ENCODE peak calls at places on chromosomes 12 and 14, in nine cellular contexts. G is dermis microvascular lymphatic vessel endothelial cell; H is GM10248; F is T-helper 2 cell; P is ovary; D is amniotic stem cell; Q is OCI-LY7; O is left colon; L is stimulated activated CD8-positive, alpha-beta memory T cell treated with anti-CD3 and anti-CD28 coated beads, Interleukin-15, amount 100 ng/mL, for 24 hours. R is an unnamed sample.

GRCh38 chr14:63287661-63288483 is 30.9 kb downstream of the GPHB5 start:
- DNase-seq in G (no peak), H (no peak), F (no peak), P (no peak), D (no peak), Q (no peak), O (no peak), L (no peak), R (peak)

GRCh38 chr14:59363545-59364226 is 101.5 kb downstream of the GPR135 start:
- DNase-seq in G (no peak), H (no peak), F (no peak), P (no peak), D (no peak), Q (no peak), O (no peak), L (no peak), R (peak)

GRCh38 chr12:66964629-66965028 is 285.8 kb upstream of the GRIP1 start:
- DNase-seq in G (no peak), H (no peak), F (peak), P (no peak), D (no peak), Q (no peak), O (no peak), L (no peak), R (no peak)

GRCh38 chr12:51147309-51147708 is 25.6 kb downstream of the TFCP2 start:
- DNase-seq in G (no peak), H (no peak), F (no peak), P (no peak), D (no peak), Q (no peak), O (no peak), L (no peak), R (no peak)

GRCh38 chr14:25121342-25122129 is 71.6 kb upstream of the STXBP6 start:
- DNase-seq in G (no peak), H (no peak), F (no peak), P (no peak), D (peak), Q (no peak), O (no peak), L (no peak), R (peak)

GRCh38 chr12:124475295-124476010 is 92.0 kb downstream of the NCOR2 start:
- DNase-seq in G (no peak), H (no peak), F (no peak), P (no peak), D (no peak), Q (no peak), O (no peak), L (no peak), R (no peak)

GRCh38 chr12:51941011-51941561 is 10.4 kb upstream of the ACVR1B start:
- DNase-seq in G (no peak), H (no peak), F (no peak), P (no peak), D (peak), Q (no peak), O (no peak), L (no peak), R (peak)

GRCh38 chr12:51773145-51773869 is 75.2 kb downstream of the FIGNL2 start:
- DNase-seq in G (peak), H (no peak), F (no peak), P (no peak), D (peak), Q (no peak), O (no peak), L (no peak), R (peak)

GRCh38 chr14:35754671-35755070 is 54.4 kb downstream of the RALGAPA1 start:
- DNase-seq in G (no peak), H (no peak), F (no peak), P (no peak), D (no peak), Q (no peak), O (no peak), L (no peak), R (no peak)

GRCh38 chr12:94208433-94208921 is 60.1 kb downstream of the PLXNC1 start:
- DNase-seq in G (no peak), H (peak), F (peak), P (peak), D (no peak), Q (peak), O (no peak), L (peak), R (no peak)

GRCh38 chr12:31749024-31749704 is 20.3 kb upstream of the AMN1 start:
- DNase-seq in G (peak), H (peak), F (peak), P (no peak), D (peak), Q (peak), O (peak), L (no peak), R (peak)

GRCh38 chr14:49879683-49880204 is 13.1 kb upstream of the ARF6 start:
- DNase-seq in G (peak), H (peak), F (peak), P (no peak), D (no peak), Q (peak), O (peak), L (no peak), R (peak)

GRCh38 chr14:67582061-67582460 is 18.0 kb downstream of the PIGH start:
- DNase-seq in G (no peak), H (no peak), F (no peak), P (no peak), D (no peak), Q (no peak), O (no peak), L (no peak), R (no peak)

GRCh38 chr12:54329756-54330155 is 4.8 kb downstream of the COPZ1 start:
- DNase-seq in G (no peak), H (no peak), F (no peak), P (no peak), D (no peak), Q (no peak), O (no peak), L (no peak), R (no peak)

GRCh38 chr12:6869049-6870021 is 2.0 kb downstream of the TPI1 start:
- DNase-seq in G (peak), H (peak), F (peak), P (peak), D (peak), Q (peak), O (peak), L (peak), R (peak)

GRCh38 chr12:4107436-4107878 is 166.1 kb upstream of the CCND2 start:
- DNase-seq in G (peak), H (peak), F (peak), P (no peak), D (peak), Q (peak), O (peak), L (no peak), R (peak)

GRCh38 chr12:1880876-1881275 is 37.6 kb downstream of the CACNA2D4 start:
- DNase-seq in G (no peak), H (no peak), F (no peak), P (no peak), D (no peak), Q (no peak), O (no peak), L (no peak), R (no peak)

GRCh38 chr12:41345071-41345470 is 157.0 kb downstream of the PDZRN4 start:
- DNase-seq in G (no peak), H (no peak), F (no peak), P (no peak), D (no peak), Q (no peak), O (no peak), L (no peak), R (no peak)

GRCh38 chr12:50525422-50525821 is 20.6 kb downstream of the DIP2B start:
- DNase-seq in G (no peak), H (no peak), F (no peak), P (no peak), D (no peak), Q (no peak), O (no peak), L (no peak), R (no peak)

GRCh38 chr14:58617619-58618018 is 20.1 kb upstream of the DACT1 start:
- DNase-seq in G (no peak), H (no peak), F (no peak), P (no peak), D (no peak), Q (no peak), O (no peak), L (no peak), R (no peak)

GRCh38 chr12:132208153-132208823 is 64.0 kb downstream of the NOC4L start:
- DNase-seq in G (no peak), H (no peak), F (no peak), P (no peak), D (no peak), Q (no peak), O (no peak), L (no peak), R (no peak)

GRCh38 chr12:17680220-17680619 is 409.8 kb downstream of the RERGL start:
- DNase-seq in G (no peak), H (no peak), F (no peak), P (no peak), D (no peak), Q (no peak), O (no peak), L (no peak), R (no peak)

GRCh38 chr12:97681612-97682504 is 219.3 kb downstream of the RMST start:
- DNase-seq in G (no peak), H (peak), F (no peak), P (no peak), D (no peak), Q (no peak), O (no peak), L (no peak), R (no peak)

GRCh38 chr12:56581418-56582145 is 48.5 kb downstream of the BAZ2A start:
- DNase-seq in G (no peak), H (no peak), F (peak), P (peak), D (no peak), Q (no peak), O (no peak), L (no peak), R (peak)

GRCh38 chr12:57755454-57756372 is 810 bp downstream of the MARCHF9 start:
- DNase-seq in G (no peak), H (no peak), F (peak), P (peak), D (no peak), Q (peak), O (peak), L (no peak), R (peak)

GRCh38 chr12:10726945-10727344 is 3.8 kb upstream of the YBX3 start:
- DNase-seq in G (no peak), H (no peak), F (no peak), P (no peak), D (no peak), Q (no peak), O (no peak), L (no peak), R (peak)

GRCh38 chr12:102687523-102687922 is 207.2 kb upstream of the IGF1 start:
- DNase-seq in G (no peak), H (no peak), F (no peak), P (no peak), D (no peak), Q (no peak), O (no peak), L (no peak), R (no peak)

GRCh38 chr12:107458163-107458562 is 227.4 kb upstream of the PWP1 start:
- DNase-seq in G (no peak), H (no peak), F (no peak), P (no peak), D (no peak), Q (no peak), O (no peak), L (no peak), R (no peak)

GRCh38 chr14:101518611-101519048 is 42.7 kb upstream of the DIO3 start:
- DNase-seq in G (peak), H (no peak), F (no peak), P (no peak), D (no peak), Q (no peak), O (peak), L (no peak), R (no peak)

GRCh38 chr14:41873379-41874034 is 266.8 kb downstream of the LRFN5 start:
- DNase-seq in G (no peak), H (no peak), F (no peak), P (no peak), D (no peak), Q (no peak), O (no peak), L (no peak), R (no peak)

GRCh38 chr12:87427770-87428169 is 601.4 kb downstream of the C12orf50 start:
- DNase-seq in G (no peak), H (no peak), F (no peak), P (no peak), D (no peak), Q (no peak), O (no peak), L (no peak), R (peak)

GRCh38 chr14:60197629-60198318 is 32.6 kb upstream of the DHRS7 start:
- DNase-seq in G (no peak), H (no peak), F (no peak), P (no peak), D (no peak), Q (no peak), O (peak), L (no peak), R (peak)

GRCh38 chr12:1171657-1172056 is 180.6 kb downstream of the ERC1 start:
- DNase-seq in G (peak), H (no peak), F (no peak), P (no peak), D (no peak), Q (peak), O (no peak), L (no peak), R (peak)

GRCh38 chr12:94244165-94245133 is 96.1 kb downstream of the PLXNC1 start:
- DNase-seq in G (no peak), H (peak), F (peak), P (no peak), D (no peak), Q (peak), O (peak), L (no peak), R (no peak)

GRCh38 chr14:49999216-49999761 is 106.4 kb downstream of the ARF6 start:
- DNase-seq in G (peak), H (peak), F (peak), P (no peak), D (peak), Q (peak), O (peak), L (peak), R (peak)

GRCh38 chr14:56152221-56152620 is 34.0 kb downstream of the PELI2 start:
- DNase-seq in G (no peak), H (no peak), F (no peak), P (no peak), D (no peak), Q (no peak), O (no peak), L (no peak), R (no peak)

R was measured in epithelial cell of esophagus.